ENCODE peak calls at places on chromosomes 13 and 19, in six cellular contexts. One of them, this sample, is unnamed. For H3K9me3, the result is how much of the 10 kb centered on the place peaks cover.

GRCh38 chr19:46068345-46069258 is 27.8 kb upstream of the IGFL4 start:
- DNase-seq in esophagus muscularis mucosa: no peak
- DNase-seq in astrocyte: peak
- DNase-seq in GM23248: peak
- DNase-seq in heart left ventricle: no peak
- DNase-seq in mucosa of descending colon: peak
- DNase-seq in this sample: peak

GRCh38 chr13:35479223-35479536 is 2.7 kb upstream of the MAB21L1 start:
- DNase-seq in GM23248: no peak
- DNase-seq in astrocyte: no peak
- DNase-seq in esophagus muscularis mucosa: no peak
- DNase-seq in heart left ventricle: no peak
- DNase-seq in mucosa of descending colon: no peak
- DNase-seq in this sample: no peak

GRCh38 chr19:44954278-44954648 is 917 bp upstream of the CLPTM1 start:
- DNase-seq in astrocyte: no peak
- DNase-seq in esophagus muscularis mucosa: no peak
- DNase-seq in mucosa of descending colon: no peak
- DNase-seq in heart left ventricle: no peak
- DNase-seq in GM23248: no peak
- DNase-seq in this sample: no peak

GRCh38 chr13:88751994-88752393 is 1080.8 kb downstream of the SLITRK5 start:
- DNase-seq in astrocyte: no peak
- DNase-seq in mucosa of descending colon: no peak
- DNase-seq in GM23248: no peak
- DNase-seq in esophagus muscularis mucosa: no peak
- DNase-seq in heart left ventricle: no peak
- DNase-seq in this sample: no peak

GRCh38 chr19:28710278-28710677 is 502.7 kb downstream of the UQCRFS1 start:
- DNase-seq in mucosa of descending colon: peak
- DNase-seq in esophagus muscularis mucosa: no peak
- DNase-seq in astrocyte: peak
- DNase-seq in GM23248: peak
- DNase-seq in heart left ventricle: no peak
- DNase-seq in this sample: no peak

GRCh38 chr19:46610851-46611770 is 10.0 kb downstream of the CALM3 start:
- DNase-seq in esophagus muscularis mucosa: no peak
- DNase-seq in heart left ventricle: no peak
- DNase-seq in astrocyte: peak
- DNase-seq in GM23248: no peak
- DNase-seq in mucosa of descending colon: no peak
- DNase-seq in this sample: peak

GRCh38 chr13:42494157-42494556 is 79.8 kb upstream of the TNFSF11 start:
- DNase-seq in astrocyte: no peak
- DNase-seq in mucosa of descending colon: no peak
- DNase-seq in esophagus muscularis mucosa: no peak
- DNase-seq in GM23248: no peak
- DNase-seq in heart left ventricle: no peak
- DNase-seq in this sample: no peak

GRCh38 chr19:17719730-17720486 is 628 bp downstream of the MAP1S start:
- DNase-seq in heart left ventricle: no peak
- DNase-seq in GM23248: peak
- DNase-seq in mucosa of descending colon: peak
- DNase-seq in astrocyte: no peak
- DNase-seq in esophagus muscularis mucosa: no peak
- DNase-seq in this sample: no peak

GRCh38 chr19:17847538-17848366 is at the start of gene JAK3:
- DNase-seq in GM23248: peak
- DNase-seq in esophagus muscularis mucosa: no peak
- DNase-seq in astrocyte: no peak
- DNase-seq in heart left ventricle: peak
- DNase-seq in mucosa of descending colon: peak
- DNase-seq in this sample: peak

GRCh38 chr13:47945738-47946137 is 55.3 kb downstream of the SUCLA2 start:
- DNase-seq in GM23248: peak
- DNase-seq in esophagus muscularis mucosa: no peak
- DNase-seq in mucosa of descending colon: no peak
- DNase-seq in astrocyte: peak
- DNase-seq in heart left ventricle: no peak
- DNase-seq in this sample: no peak

GRCh38 chr13:99265823-99266426 is 7.7 kb upstream of the GPR18 start:
- DNase-seq in astrocyte: peak
- DNase-seq in esophagus muscularis mucosa: no peak
- DNase-seq in GM23248: peak
- DNase-seq in mucosa of descending colon: peak
- DNase-seq in heart left ventricle: no peak
- DNase-seq in this sample: no peak

GRCh38 chr13:46663216-46663615 is 110.2 kb downstream of the LRCH1 start:
- DNase-seq in astrocyte: no peak
- DNase-seq in esophagus muscularis mucosa: no peak
- DNase-seq in GM23248: peak
- DNase-seq in heart left ventricle: no peak
- DNase-seq in mucosa of descending colon: no peak
- DNase-seq in this sample: no peak

GRCh38 chr13:113820813-113821651 is 42.8 kb downstream of the GAS6 start:
- DNase-seq in esophagus muscularis mucosa: peak
- DNase-seq in mucosa of descending colon: peak
- DNase-seq in astrocyte: peak
- DNase-seq in GM23248: peak
- DNase-seq in heart left ventricle: peak
- DNase-seq in this sample: peak

GRCh38 chr13:93925976-93926375 is 553.5 kb downstream of the DCT start:
- DNase-seq in esophagus muscularis mucosa: no peak
- DNase-seq in mucosa of descending colon: no peak
- DNase-seq in astrocyte: no peak
- DNase-seq in GM23248: no peak
- DNase-seq in heart left ventricle: no peak
- DNase-seq in this sample: no peak

GRCh38 chr19:42850981-42851717 is 28.4 kb downstream of the PSG1 start:
- DNase-seq in astrocyte: peak
- DNase-seq in esophagus muscularis mucosa: peak
- DNase-seq in mucosa of descending colon: peak
- DNase-seq in heart left ventricle: peak
- DNase-seq in GM23248: peak
- DNase-seq in this sample: peak

GRCh38 chr13:107099661-107100060 is 531.7 kb upstream of the ARGLU1 start:
- DNase-seq in esophagus muscularis mucosa: no peak
- DNase-seq in GM23248: peak
- DNase-seq in mucosa of descending colon: no peak
- DNase-seq in astrocyte: peak
- DNase-seq in heart left ventricle: no peak
- DNase-seq in this sample: no peak

GRCh38 chr13:107104631-107105030 is 536.7 kb upstream of the ARGLU1 start:
- DNase-seq in mucosa of descending colon: no peak
- DNase-seq in heart left ventricle: no peak
- DNase-seq in esophagus muscularis mucosa: no peak
- DNase-seq in GM23248: no peak
- DNase-seq in astrocyte: peak
- DNase-seq in this sample: no peak
- H3K9me3 ChIP-seq in mucosa of descending colon: under half
- H3K9me3 ChIP-seq in heart left ventricle: under half
- H3K9me3 ChIP-seq in esophagus muscularis mucosa: under half
- H3K9me3 ChIP-seq in GM23248: under half
- H3K9me3 ChIP-seq in astrocyte: under half
- H3K9me3 ChIP-seq in this sample: under half

DNA sequence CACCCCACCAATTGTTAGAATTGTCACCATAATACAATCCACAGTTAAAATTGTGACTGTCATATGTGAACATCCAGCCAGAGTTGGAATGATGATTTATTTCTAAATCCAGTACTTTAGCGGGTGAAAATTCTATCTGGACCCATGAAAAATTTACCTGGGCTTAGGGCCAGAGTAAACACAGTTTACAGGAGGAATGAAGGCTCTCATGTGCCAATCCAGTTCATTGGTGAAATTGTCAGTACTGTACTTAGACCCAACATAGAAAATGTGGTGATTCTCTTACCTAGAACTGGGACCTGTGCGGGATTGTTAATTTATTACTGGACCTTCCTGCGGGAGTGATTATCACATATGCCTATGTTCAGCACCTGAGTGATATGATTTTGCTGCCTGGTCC is 27.3 kb upstream of the ZNF681 start:
- DNase-seq in GM23248: no peak
- DNase-seq in heart left ventricle: no peak
- DNase-seq in astrocyte: no peak
- DNase-seq in esophagus muscularis mucosa: no peak
- DNase-seq in mucosa of descending colon: no peak
- DNase-seq in this sample: no peak
- H3K9me3 ChIP-seq in GM23248: under half
- H3K9me3 ChIP-seq in heart left ventricle: under half
- H3K9me3 ChIP-seq in astrocyte: under half
- H3K9me3 ChIP-seq in esophagus muscularis mucosa: under half
- H3K9me3 ChIP-seq in mucosa of descending colon: under half
- H3K9me3 ChIP-seq in this sample: under half

DNA sequence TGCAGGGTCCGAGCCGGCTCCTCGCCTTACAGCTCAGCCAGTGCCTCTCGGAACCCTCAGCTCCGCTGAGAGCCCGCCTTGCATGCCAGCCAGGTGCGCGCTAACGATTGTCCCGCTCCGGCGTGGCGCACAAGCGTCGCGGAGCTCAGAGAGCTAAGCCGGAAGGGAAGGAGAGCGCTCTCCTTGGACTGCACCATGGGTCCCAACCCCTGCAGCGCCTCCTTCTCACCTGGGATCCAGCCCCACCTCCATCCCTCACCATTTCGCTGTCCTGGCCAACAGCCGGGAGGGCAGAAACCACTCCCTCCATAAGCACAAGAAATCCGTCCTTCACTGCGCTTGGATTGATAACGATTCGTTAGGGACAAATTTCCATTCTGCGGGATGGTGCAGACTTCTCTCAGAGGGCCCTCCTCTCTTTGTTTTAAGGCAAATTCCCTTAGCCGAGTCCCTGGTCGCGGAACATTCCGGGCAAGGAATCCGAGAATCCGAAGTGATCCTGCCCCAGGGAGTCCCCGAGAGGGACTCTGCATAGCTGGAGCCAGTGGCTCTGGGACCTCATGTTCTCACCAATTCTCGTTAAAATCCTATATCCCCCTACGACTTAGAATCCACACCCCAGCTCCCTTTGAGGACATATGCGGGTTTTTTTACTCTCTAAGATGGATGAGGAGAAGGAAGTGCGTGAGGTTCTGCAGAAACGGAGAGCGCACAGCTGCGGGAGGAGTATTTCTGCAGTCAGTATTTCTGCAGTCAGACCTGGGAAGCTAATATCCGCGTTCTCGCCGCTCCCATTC is 2.8 kb downstream of the GSX1 start:
- DNase-seq in mucosa of descending colon: no peak
- DNase-seq in GM23248: no peak
- DNase-seq in esophagus muscularis mucosa: no peak
- DNase-seq in astrocyte: no peak
- DNase-seq in heart left ventricle: no peak
- DNase-seq in this sample: no peak
- H3K9me3 ChIP-seq in mucosa of descending colon: under half
- H3K9me3 ChIP-seq in GM23248: under half
- H3K9me3 ChIP-seq in esophagus muscularis mucosa: under half
- H3K9me3 ChIP-seq in astrocyte: under half
- H3K9me3 ChIP-seq in heart left ventricle: under half
- H3K9me3 ChIP-seq in this sample: under half

GRCh38 chr19:51861870-51862622 is 25.7 kb downstream of the ZNF577 start:
- DNase-seq in GM23248: no peak
- DNase-seq in mucosa of descending colon: no peak
- DNase-seq in heart left ventricle: no peak
- DNase-seq in astrocyte: no peak
- DNase-seq in esophagus muscularis mucosa: no peak
- DNase-seq in this sample: no peak
- H3K9me3 ChIP-seq in GM23248: under half
- H3K9me3 ChIP-seq in mucosa of descending colon: half or more
- H3K9me3 ChIP-seq in heart left ventricle: half or more
- H3K9me3 ChIP-seq in astrocyte: under half
- H3K9me3 ChIP-seq in esophagus muscularis mucosa: under half
- H3K9me3 ChIP-seq in this sample: half or more

GRCh38 chr19:37009871-37010270 is 68.4 kb upstream of the ZNF420 start:
- DNase-seq in esophagus muscularis mucosa: no peak
- DNase-seq in astrocyte: no peak
- DNase-seq in heart left ventricle: no peak
- DNase-seq in GM23248: no peak
- DNase-seq in mucosa of descending colon: no peak
- DNase-seq in this sample: no peak
- H3K9me3 ChIP-seq in esophagus muscularis mucosa: under half
- H3K9me3 ChIP-seq in astrocyte: under half
- H3K9me3 ChIP-seq in heart left ventricle: half or more
- H3K9me3 ChIP-seq in GM23248: under half
- H3K9me3 ChIP-seq in mucosa of descending colon: half or more
- H3K9me3 ChIP-seq in this sample: under half

GRCh38 chr19:56980864-56981263 is 138.9 kb upstream of the USP29 start:
- DNase-seq in esophagus muscularis mucosa: no peak
- DNase-seq in astrocyte: no peak
- DNase-seq in heart left ventricle: no peak
- DNase-seq in mucosa of descending colon: no peak
- DNase-seq in GM23248: no peak
- DNase-seq in this sample: peak
- H3K9me3 ChIP-seq in esophagus muscularis mucosa: under half
- H3K9me3 ChIP-seq in astrocyte: under half
- H3K9me3 ChIP-seq in heart left ventricle: under half
- H3K9me3 ChIP-seq in mucosa of descending colon: half or more
- H3K9me3 ChIP-seq in GM23248: under half
- H3K9me3 ChIP-seq in this sample: under half

DNA sequence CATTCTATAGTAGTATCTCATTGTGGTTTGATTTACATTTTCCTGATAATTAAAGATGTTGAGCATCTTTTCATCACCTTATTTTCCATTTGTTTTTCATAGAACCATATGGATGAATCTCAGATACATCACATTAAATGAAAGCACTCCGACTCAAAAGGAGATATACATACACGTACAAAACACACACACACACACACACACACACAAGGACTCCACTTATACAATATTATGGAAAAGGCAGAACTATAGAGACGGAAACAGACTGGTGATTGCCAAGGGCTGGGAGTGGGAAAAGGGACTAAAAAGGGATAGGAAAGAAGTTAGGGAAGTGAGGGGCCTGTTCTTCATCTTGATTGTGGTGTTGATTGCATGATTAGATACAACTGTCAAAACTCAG is 24.3 kb downstream of the ZNF585A start:
- DNase-seq in heart left ventricle: no peak
- DNase-seq in esophagus muscularis mucosa: no peak
- DNase-seq in astrocyte: no peak
- DNase-seq in GM23248: no peak
- DNase-seq in mucosa of descending colon: no peak
- DNase-seq in this sample: no peak
- H3K9me3 ChIP-seq in heart left ventricle: half or more
- H3K9me3 ChIP-seq in esophagus muscularis mucosa: under half
- H3K9me3 ChIP-seq in astrocyte: under half
- H3K9me3 ChIP-seq in GM23248: under half
- H3K9me3 ChIP-seq in mucosa of descending colon: half or more
- H3K9me3 ChIP-seq in this sample: half or more

GRCh38 chr19:52066258-52066866 is 17.7 kb upstream of the ZNF432 start:
- DNase-seq in heart left ventricle: no peak
- DNase-seq in GM23248: no peak
- DNase-seq in astrocyte: no peak
- DNase-seq in esophagus muscularis mucosa: no peak
- DNase-seq in mucosa of descending colon: no peak
- DNase-seq in this sample: no peak
- H3K9me3 ChIP-seq in heart left ventricle: half or more
- H3K9me3 ChIP-seq in GM23248: under half
- H3K9me3 ChIP-seq in astrocyte: half or more
- H3K9me3 ChIP-seq in esophagus muscularis mucosa: under half
- H3K9me3 ChIP-seq in mucosa of descending colon: half or more
- H3K9me3 ChIP-seq in this sample: under half

GRCh38 chr19:53355739-53356138 is 9.8 kb upstream of the ZNF525 start:
- DNase-seq in mucosa of descending colon: no peak
- DNase-seq in esophagus muscularis mucosa: no peak
- DNase-seq in heart left ventricle: no peak
- DNase-seq in astrocyte: no peak
- DNase-seq in GM23248: no peak
- DNase-seq in this sample: no peak
- H3K9me3 ChIP-seq in mucosa of descending colon: half or more
- H3K9me3 ChIP-seq in esophagus muscularis mucosa: under half
- H3K9me3 ChIP-seq in heart left ventricle: half or more
- H3K9me3 ChIP-seq in astrocyte: under half
- H3K9me3 ChIP-seq in GM23248: under half
- H3K9me3 ChIP-seq in this sample: under half

This sample was measured in adrenal gland.